ENCODE peak calls at places on chromosomes 2 and 18, in eight cellular contexts. One of them, this sample, is unnamed.

GRCh38 chr2:33482518-33482917 is 6.1 kb downstream of the RASGRP3 start:
- DNase-seq in AG08395: no peak
- DNase-seq in T-helper 1 cell: no peak
- DNase-seq in mammary epithelial cell: no peak
- DNase-seq in dorsolateral prefrontal cortex: no peak
- DNase-seq in T follicular helper cell: no peak
- DNase-seq in NCI-H345: no peak
- DNase-seq in PC-9: no peak
- DNase-seq in this sample: no peak

GRCh38 chr18:35513181-35513932 is 15.6 kb upstream of the INO80C start:
- DNase-seq in AG08395: peak
- DNase-seq in T-helper 1 cell: no peak
- DNase-seq in mammary epithelial cell: peak
- DNase-seq in dorsolateral prefrontal cortex: no peak
- DNase-seq in T follicular helper cell: no peak
- DNase-seq in NCI-H345: no peak
- DNase-seq in PC-9: peak
- DNase-seq in this sample: no peak

GRCh38 chr2:110785439-110785838 is 53.1 kb downstream of the ACOXL start:
- DNase-seq in AG08395: no peak
- DNase-seq in T-helper 1 cell: no peak
- DNase-seq in mammary epithelial cell: no peak
- DNase-seq in dorsolateral prefrontal cortex: no peak
- DNase-seq in T follicular helper cell: no peak
- DNase-seq in NCI-H345: no peak
- DNase-seq in PC-9: no peak
- DNase-seq in this sample: no peak

GRCh38 chr18:77108001-77108692 is 24.4 kb downstream of the MBP start:
- DNase-seq in AG08395: peak
- DNase-seq in T-helper 1 cell: no peak
- DNase-seq in mammary epithelial cell: no peak
- DNase-seq in dorsolateral prefrontal cortex: peak
- DNase-seq in T follicular helper cell: no peak
- DNase-seq in NCI-H345: no peak
- DNase-seq in PC-9: no peak
- DNase-seq in this sample: no peak

GRCh38 chr2:173866858-173867620 is 98.1 kb downstream of the SP3 start:
- DNase-seq in AG08395: peak
- DNase-seq in T-helper 1 cell: no peak
- DNase-seq in mammary epithelial cell: no peak
- DNase-seq in dorsolateral prefrontal cortex: no peak
- DNase-seq in T follicular helper cell: no peak
- DNase-seq in NCI-H345: peak
- DNase-seq in PC-9: no peak
- DNase-seq in this sample: no peak

GRCh38 chr18:11500153-11501122 is 109.0 kb upstream of the SLC35G4 start:
- DNase-seq in AG08395: peak
- DNase-seq in T-helper 1 cell: no peak
- DNase-seq in mammary epithelial cell: peak
- DNase-seq in dorsolateral prefrontal cortex: no peak
- DNase-seq in T follicular helper cell: no peak
- DNase-seq in NCI-H345: no peak
- DNase-seq in PC-9: peak
- DNase-seq in this sample: no peak

GRCh38 chr2:72378737-72379346 is 231.2 kb upstream of the CYP26B1 start:
- DNase-seq in AG08395: no peak
- DNase-seq in T-helper 1 cell: no peak
- DNase-seq in mammary epithelial cell: peak
- DNase-seq in dorsolateral prefrontal cortex: no peak
- DNase-seq in T follicular helper cell: no peak
- DNase-seq in NCI-H345: no peak
- DNase-seq in PC-9: no peak
- DNase-seq in this sample: no peak

GRCh38 chr2:184611221-184612085 is 13.1 kb downstream of the ZNF804A start:
- DNase-seq in AG08395: peak
- DNase-seq in T-helper 1 cell: no peak
- DNase-seq in mammary epithelial cell: peak
- DNase-seq in dorsolateral prefrontal cortex: no peak
- DNase-seq in T follicular helper cell: no peak
- DNase-seq in NCI-H345: peak
- DNase-seq in PC-9: no peak
- DNase-seq in this sample: no peak

GRCh38 chr2:109046925-109047508 is 58.0 kb upstream of the EDAR start:
- DNase-seq in AG08395: no peak
- DNase-seq in T-helper 1 cell: no peak
- DNase-seq in mammary epithelial cell: no peak
- DNase-seq in dorsolateral prefrontal cortex: no peak
- DNase-seq in T follicular helper cell: no peak
- DNase-seq in NCI-H345: peak
- DNase-seq in PC-9: no peak
- DNase-seq in this sample: no peak

GRCh38 chr2:140154711-140155110 is 1374.5 kb upstream of the NXPH2 start:
- DNase-seq in AG08395: no peak
- DNase-seq in T-helper 1 cell: no peak
- DNase-seq in mammary epithelial cell: no peak
- DNase-seq in dorsolateral prefrontal cortex: no peak
- DNase-seq in T follicular helper cell: no peak
- DNase-seq in NCI-H345: no peak
- DNase-seq in PC-9: no peak
- DNase-seq in this sample: no peak